ENCODE peak calls at places on chromosomes 3 and 15, in six cellular contexts. One of them, this sample, is unnamed.

GRCh38 chr3:118960876-118961275 is 73.8 kb downstream of the IGSF11 start:
- DNase-seq in endothelial cell of umbilical vein: no peak
- DNase-seq in GM12865: no peak
- DNase-seq in cardiac muscle cell: no peak
- DNase-seq in fibroblast of villous mesenchyme: no peak
- DNase-seq in mesothelial cell of epicardium: no peak
- DNase-seq in this sample: no peak

GRCh38 chr3:39639344-39640236 is 169.8 kb upstream of the MYRIP start:
- DNase-seq in endothelial cell of umbilical vein: peak; percentile 95
- DNase-seq in GM12865: no peak
- DNase-seq in cardiac muscle cell: no peak
- DNase-seq in fibroblast of villous mesenchyme: peak; percentile 91
- DNase-seq in mesothelial cell of epicardium: no peak
- DNase-seq in this sample: no peak

GRCh38 chr3:131200636-131201199 is 174.0 kb downstream of the NEK11 start:
- DNase-seq in endothelial cell of umbilical vein: no peak
- DNase-seq in GM12865: no peak
- DNase-seq in cardiac muscle cell: no peak
- DNase-seq in fibroblast of villous mesenchyme: no peak
- DNase-seq in mesothelial cell of epicardium: no peak
- DNase-seq in this sample: no peak

GRCh38 chr3:118126751-118127150 is 907.9 kb downstream of the IGSF11 start:
- DNase-seq in endothelial cell of umbilical vein: no peak
- DNase-seq in GM12865: no peak
- DNase-seq in cardiac muscle cell: no peak
- DNase-seq in fibroblast of villous mesenchyme: no peak
- DNase-seq in mesothelial cell of epicardium: no peak
- DNase-seq in this sample: no peak

GRCh38 chr3:112115161-112115739 is 17.8 kb downstream of the GCSAM start:
- DNase-seq in endothelial cell of umbilical vein: no peak
- DNase-seq in GM12865: peak; percentile 93
- DNase-seq in cardiac muscle cell: no peak
- DNase-seq in fibroblast of villous mesenchyme: no peak
- DNase-seq in mesothelial cell of epicardium: no peak
- DNase-seq in this sample: peak; percentile 47

GRCh38 chr15:34147371-34148140 is 45.7 kb downstream of the PGBD4 start:
- DNase-seq in endothelial cell of umbilical vein: peak; percentile 81
- DNase-seq in GM12865: no peak
- DNase-seq in cardiac muscle cell: no peak
- DNase-seq in fibroblast of villous mesenchyme: peak; percentile 12
- DNase-seq in mesothelial cell of epicardium: no peak
- DNase-seq in this sample: no peak

GRCh38 chr15:72231847-72232461 is 964 bp upstream of the PKM start:
- DNase-seq in endothelial cell of umbilical vein: peak; percentile 78
- DNase-seq in GM12865: peak; percentile 59
- DNase-seq in cardiac muscle cell: peak; percentile 9
- DNase-seq in fibroblast of villous mesenchyme: peak; percentile 81
- DNase-seq in mesothelial cell of epicardium: no peak
- DNase-seq in this sample: peak; percentile 40

GRCh38 chr3:128881576-128881975 is 2.2 kb downstream of the ACAD9 start:
- DNase-seq in endothelial cell of umbilical vein: no peak
- DNase-seq in GM12865: no peak
- DNase-seq in cardiac muscle cell: no peak
- DNase-seq in fibroblast of villous mesenchyme: no peak
- DNase-seq in mesothelial cell of epicardium: no peak
- DNase-seq in this sample: no peak

GRCh38 chr3:187912007-187912406 is 166.7 kb upstream of the BCL6 start:
- DNase-seq in endothelial cell of umbilical vein: no peak
- DNase-seq in GM12865: no peak
- DNase-seq in cardiac muscle cell: no peak
- DNase-seq in fibroblast of villous mesenchyme: peak; percentile 44
- DNase-seq in mesothelial cell of epicardium: no peak
- DNase-seq in this sample: no peak

GRCh38 chr3:186060222-186060621 is 48.7 kb downstream of the ETV5 start:
- DNase-seq in endothelial cell of umbilical vein: no peak
- DNase-seq in GM12865: peak; percentile 75
- DNase-seq in cardiac muscle cell: no peak
- DNase-seq in fibroblast of villous mesenchyme: no peak
- DNase-seq in mesothelial cell of epicardium: no peak
- DNase-seq in this sample: peak; percentile 40

GRCh38 chr15:90749754-90750153 is 32.6 kb downstream of the BLM start:
- DNase-seq in endothelial cell of umbilical vein: no peak
- DNase-seq in GM12865: peak; percentile 48
- DNase-seq in cardiac muscle cell: no peak
- DNase-seq in fibroblast of villous mesenchyme: no peak
- DNase-seq in mesothelial cell of epicardium: no peak
- DNase-seq in this sample: no peak

GRCh38 chr3:3765661-3766060 is 33.6 kb upstream of the LRRN1 start:
- DNase-seq in endothelial cell of umbilical vein: no peak
- DNase-seq in GM12865: no peak
- DNase-seq in cardiac muscle cell: no peak
- DNase-seq in fibroblast of villous mesenchyme: no peak
- DNase-seq in mesothelial cell of epicardium: no peak
- DNase-seq in this sample: no peak

GRCh38 chr15:72365844-72366243 is 10.0 kb downstream of the HEXA start:
- DNase-seq in endothelial cell of umbilical vein: no peak
- DNase-seq in GM12865: peak; percentile 89
- DNase-seq in cardiac muscle cell: no peak
- DNase-seq in fibroblast of villous mesenchyme: no peak
- DNase-seq in mesothelial cell of epicardium: no peak
- DNase-seq in this sample: peak; percentile 57

DNA sequence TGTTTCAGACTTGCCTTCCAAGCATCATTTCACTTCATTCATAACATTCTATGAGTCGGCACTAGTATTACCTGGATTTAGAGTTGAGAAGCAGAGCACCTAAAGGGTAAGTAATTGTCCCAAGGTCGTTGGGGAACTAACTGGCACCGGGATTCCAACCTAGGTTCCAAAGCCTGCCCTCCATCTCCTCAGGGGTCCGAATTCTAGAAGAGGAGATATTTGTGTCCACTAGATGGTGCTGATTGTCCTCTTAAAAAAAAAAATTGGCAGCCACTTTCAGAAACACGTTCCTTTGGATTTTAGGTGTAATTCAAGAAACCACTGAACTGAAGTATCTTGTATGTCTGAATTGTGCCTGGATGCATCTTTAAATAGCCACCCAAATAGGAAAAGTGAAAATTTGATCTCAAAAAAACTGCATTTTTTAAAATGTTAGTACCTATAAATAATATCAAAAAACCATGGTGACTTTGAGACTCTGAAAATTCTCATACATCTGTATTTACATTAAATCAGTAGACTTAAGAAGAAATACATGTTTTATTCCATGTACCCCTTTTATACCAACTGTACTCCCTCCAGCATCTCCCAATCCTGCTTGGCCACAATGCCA is 3.9 kb upstream of the FSIP1 start:
- DNase-seq in endothelial cell of umbilical vein: peak; percentile 71
- DNase-seq in GM12865: peak; percentile 58
- DNase-seq in cardiac muscle cell: peak; percentile 61
- DNase-seq in fibroblast of villous mesenchyme: peak; percentile 77
- DNase-seq in mesothelial cell of epicardium: no peak
- DNase-seq in this sample: peak; percentile 40
- TF ChIP-seq CTCF in endothelial cell of umbilical vein: peak; percentile 33
- TF ChIP-seq CTCF in GM12865: peak; percentile 40
- TF ChIP-seq CTCF in cardiac muscle cell: peak; percentile 55
- TF ChIP-seq CTCF in fibroblast of villous mesenchyme: peak; percentile 58
- TF ChIP-seq CTCF in mesothelial cell of epicardium: peak; percentile 56
- TF ChIP-seq CTCF in this sample: peak; percentile 56

GRCh38 chr3:49929333-49930240 is at the start of gene MON1A:
- DNase-seq in endothelial cell of umbilical vein: peak; percentile 93
- DNase-seq in GM12865: peak; percentile 88
- DNase-seq in cardiac muscle cell: peak; percentile 95
- DNase-seq in fibroblast of villous mesenchyme: peak; percentile 95
- DNase-seq in mesothelial cell of epicardium: peak; percentile 85
- DNase-seq in this sample: peak; percentile 87
- TF ChIP-seq CTCF in endothelial cell of umbilical vein: no peak
- TF ChIP-seq CTCF in GM12865: peak; percentile 7
- TF ChIP-seq CTCF in cardiac muscle cell: peak; percentile 30
- TF ChIP-seq CTCF in fibroblast of villous mesenchyme: peak; percentile 18
- TF ChIP-seq CTCF in mesothelial cell of epicardium: peak; percentile 22
- TF ChIP-seq CTCF in this sample: peak; percentile 18

GRCh38 chr15:77371850-77372249 is 48.1 kb downstream of the PEAK1 start:
- DNase-seq in endothelial cell of umbilical vein: no peak
- DNase-seq in GM12865: peak; percentile 1
- DNase-seq in cardiac muscle cell: no peak
- DNase-seq in fibroblast of villous mesenchyme: no peak
- DNase-seq in mesothelial cell of epicardium: no peak
- DNase-seq in this sample: peak; percentile 32

GRCh38 chr15:77376770-77377169 is 43.1 kb downstream of the PEAK1 start:
- DNase-seq in endothelial cell of umbilical vein: no peak
- DNase-seq in GM12865: no peak
- DNase-seq in cardiac muscle cell: no peak
- DNase-seq in fibroblast of villous mesenchyme: no peak
- DNase-seq in mesothelial cell of epicardium: no peak
- DNase-seq in this sample: no peak

GRCh38 chr15:77373441-77373840 is 46.5 kb downstream of the PEAK1 start:
- DNase-seq in endothelial cell of umbilical vein: no peak
- DNase-seq in GM12865: no peak
- DNase-seq in cardiac muscle cell: no peak
- DNase-seq in fibroblast of villous mesenchyme: no peak
- DNase-seq in mesothelial cell of epicardium: no peak
- DNase-seq in this sample: no peak

GRCh38 chr15:77370580-77370979 is 49.3 kb downstream of the PEAK1 start:
- DNase-seq in endothelial cell of umbilical vein: no peak
- DNase-seq in GM12865: no peak
- DNase-seq in cardiac muscle cell: no peak
- DNase-seq in fibroblast of villous mesenchyme: peak; percentile 26
- DNase-seq in mesothelial cell of epicardium: no peak
- DNase-seq in this sample: no peak

GRCh38 chr15:77375133-77375532 is 44.8 kb downstream of the PEAK1 start:
- DNase-seq in endothelial cell of umbilical vein: no peak
- DNase-seq in GM12865: no peak
- DNase-seq in cardiac muscle cell: no peak
- DNase-seq in fibroblast of villous mesenchyme: no peak
- DNase-seq in mesothelial cell of epicardium: no peak
- DNase-seq in this sample: no peak
- TF ChIP-seq CTCF in endothelial cell of umbilical vein: no peak
- TF ChIP-seq CTCF in GM12865: no peak
- TF ChIP-seq CTCF in cardiac muscle cell: no peak
- TF ChIP-seq CTCF in fibroblast of villous mesenchyme: no peak
- TF ChIP-seq CTCF in mesothelial cell of epicardium: no peak
- TF ChIP-seq CTCF in this sample: no peak

GRCh38 chr3:45688194-45688881 is 858 bp upstream of the SACM1L start:
- DNase-seq in endothelial cell of umbilical vein: peak; percentile 61
- DNase-seq in GM12865: peak; percentile 68
- DNase-seq in cardiac muscle cell: peak; percentile 70
- DNase-seq in fibroblast of villous mesenchyme: no peak
- DNase-seq in mesothelial cell of epicardium: no peak
- DNase-seq in this sample: peak; percentile 55

GRCh38 chr3:45689787-45690145 is 570 bp downstream of the SACM1L start:
- DNase-seq in endothelial cell of umbilical vein: peak; percentile 55
- DNase-seq in GM12865: no peak
- DNase-seq in cardiac muscle cell: no peak
- DNase-seq in fibroblast of villous mesenchyme: no peak
- DNase-seq in mesothelial cell of epicardium: no peak
- DNase-seq in this sample: no peak

GRCh38 chr3:45688882-45689786 is at the start of gene SACM1L:
- DNase-seq in endothelial cell of umbilical vein: peak; percentile 99
- DNase-seq in GM12865: peak; percentile 99
- DNase-seq in cardiac muscle cell: peak; percentile 99
- DNase-seq in fibroblast of villous mesenchyme: peak; percentile 99
- DNase-seq in mesothelial cell of epicardium: peak; percentile 93
- DNase-seq in this sample: peak; percentile 89

GRCh38 chr3:45692866-45693265 is 3.7 kb downstream of the SACM1L start:
- DNase-seq in endothelial cell of umbilical vein: no peak
- DNase-seq in GM12865: no peak
- DNase-seq in cardiac muscle cell: no peak
- DNase-seq in fibroblast of villous mesenchyme: no peak
- DNase-seq in mesothelial cell of epicardium: no peak
- DNase-seq in this sample: no peak

GRCh38 chr3:45690331-45691035 is 1.3 kb downstream of the SACM1L start:
- DNase-seq in endothelial cell of umbilical vein: peak; percentile 23
- DNase-seq in GM12865: no peak
- DNase-seq in cardiac muscle cell: no peak
- DNase-seq in fibroblast of villous mesenchyme: no peak
- DNase-seq in mesothelial cell of epicardium: no peak
- DNase-seq in this sample: no peak
- TF ChIP-seq CTCF in endothelial cell of umbilical vein: no peak
- TF ChIP-seq CTCF in GM12865: no peak
- TF ChIP-seq CTCF in cardiac muscle cell: peak; percentile 14
- TF ChIP-seq CTCF in fibroblast of villous mesenchyme: no peak
- TF ChIP-seq CTCF in mesothelial cell of epicardium: no peak
- TF ChIP-seq CTCF in this sample: no peak

DNA sequence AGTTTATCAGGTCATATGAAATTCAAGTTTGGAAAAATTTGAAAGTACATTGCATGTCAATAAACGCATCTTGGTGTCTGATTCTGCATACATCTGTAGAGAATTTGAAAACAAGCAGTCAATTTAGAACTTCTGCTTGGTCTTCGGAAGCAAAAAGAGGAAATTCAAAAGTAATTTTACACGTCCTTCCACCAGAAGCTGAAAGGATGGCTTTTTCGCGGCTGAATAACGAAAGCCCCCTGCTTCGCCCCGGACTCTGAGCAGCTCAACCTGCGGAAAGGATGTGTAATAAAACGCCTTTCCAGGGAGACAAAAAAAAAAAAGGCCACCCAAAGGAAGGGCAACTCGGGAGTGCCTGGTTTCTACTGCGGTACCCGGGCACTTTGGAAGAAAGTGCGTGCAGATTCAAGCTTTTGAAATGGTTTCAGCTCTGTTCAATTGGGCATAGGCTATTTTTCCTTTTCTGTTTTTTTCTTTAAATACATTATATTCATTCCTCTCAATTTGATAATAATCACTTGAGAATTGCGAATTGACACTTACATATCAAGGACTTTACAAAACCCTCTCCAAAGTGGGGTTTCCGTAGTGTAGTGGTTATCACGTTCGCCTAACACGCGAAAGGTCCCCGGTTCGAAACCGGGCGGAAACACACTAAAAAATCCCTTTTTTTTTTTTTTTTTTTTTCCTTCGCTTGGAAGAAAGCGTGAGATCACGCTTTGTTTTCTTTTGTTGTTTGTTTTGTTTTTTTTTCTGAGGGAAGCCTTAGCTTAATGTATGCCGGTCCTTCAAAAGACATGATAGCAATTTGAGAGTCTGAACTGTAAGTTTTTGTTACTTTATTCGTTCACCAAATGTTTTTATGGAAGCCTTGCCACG is 1.3 kb upstream of the MYNN start:
- DNase-seq in endothelial cell of umbilical vein: peak; percentile 95
- DNase-seq in GM12865: peak; percentile 86
- DNase-seq in cardiac muscle cell: peak; percentile 75
- DNase-seq in fibroblast of villous mesenchyme: peak; percentile 82
- DNase-seq in mesothelial cell of epicardium: peak; percentile 26
- DNase-seq in this sample: peak; percentile 12
- TF ChIP-seq CTCF in endothelial cell of umbilical vein: no peak
- TF ChIP-seq CTCF in GM12865: no peak
- TF ChIP-seq CTCF in cardiac muscle cell: no peak
- TF ChIP-seq CTCF in fibroblast of villous mesenchyme: no peak
- TF ChIP-seq CTCF in mesothelial cell of epicardium: no peak
- TF ChIP-seq CTCF in this sample: no peak

This sample was measured in GM13977.